ENCODE peak calls at places on chromosomes 3 and 15, in ten cellular contexts. I is astrocyte of the spinal cord, X is cardiac fibroblast, B is uterus, L is fibroblast of mammary gland, G is foreskin keratinocyte, H is H9, F is right atrium auricular region, P is ascending aorta, Q is upper lobe of right lung. C is an unnamed sample.

GRCh38 chr15:75335313-75335704 is 554 bp upstream of the COMMD4 start:
- DNase-seq in I (no peak), X (no peak), B (no peak), L (no peak), G (no peak), H (no peak), F (no peak), P (no peak), Q (no peak), C (no peak)

GRCh38 chr3:170357176-170357919 is at the start of gene SKIL:
- DNase-seq in I (peak), X (peak), B (peak), L (peak), G (peak), H (peak), F (peak), P (peak), Q (peak), C (peak)

GRCh38 chr15:92839696-92840095 is 60.4 kb upstream of the CHD2 start:
- DNase-seq in I (no peak), X (no peak), B (no peak), L (no peak), G (no peak), H (no peak), F (no peak), P (no peak), Q (no peak), C (no peak)

GRCh38 chr3:39927479-39927878 is 118.1 kb downstream of the MYRIP start:
- DNase-seq in I (no peak), X (no peak), B (no peak), L (no peak), G (no peak), H (no peak), F (no peak), P (no peak), Q (no peak), C (no peak)

GRCh38 chr3:123816673-123817207 is 67.4 kb downstream of the MYLK start:
- DNase-seq in I (peak), X (peak), B (peak), L (peak), G (no peak), H (no peak), F (no peak), P (no peak), Q (no peak), C (no peak)

GRCh38 chr3:112818289-112818688 is 28.4 kb downstream of the CD200R1L start:
- DNase-seq in I (no peak), X (peak), B (no peak), L (peak), G (no peak), H (no peak), F (no peak), P (no peak), Q (no peak), C (no peak)

GRCh38 chr3:188824596-188824995 is 347.2 kb upstream of the TPRG1 start:
- DNase-seq in I (no peak), X (no peak), B (no peak), L (no peak), G (no peak), H (no peak), F (no peak), P (no peak), Q (no peak), C (no peak)

GRCh38 chr3:117788086-117788485 is 1078.5 kb downstream of the TUSC7 start:
- DNase-seq in I (peak), X (peak), B (no peak), L (peak), G (no peak), H (no peak), F (no peak), P (no peak), Q (peak), C (no peak)

GRCh38 chr3:122350814-122351418 is 25.9 kb downstream of the CSTA start:
- DNase-seq in I (peak), X (peak), B (no peak), L (peak), G (no peak), H (no peak), F (no peak), P (no peak), Q (no peak), C (no peak)

GRCh38 chr15:39709941-39710340 is 72.7 kb downstream of the FSIP1 start:
- DNase-seq in I (no peak), X (no peak), B (no peak), L (no peak), G (no peak), H (no peak), F (no peak), P (no peak), Q (no peak), C (no peak)

GRCh38 chr15:100129677-100130076 is 212.1 kb downstream of the ADAMTS17 start:
- DNase-seq in I (no peak), X (no peak), B (no peak), L (no peak), G (no peak), H (no peak), F (no peak), P (no peak), Q (no peak), C (no peak)

GRCh38 chr15:100133001-100133400 is 208.8 kb downstream of the ADAMTS17 start:
- DNase-seq in I (no peak), X (no peak), B (no peak), L (no peak), G (no peak), H (peak), F (no peak), P (no peak), Q (no peak), C (no peak)

GRCh38 chr15:100133981-100134711 is 207.6 kb downstream of the ADAMTS17 start:
- DNase-seq in I (no peak), X (no peak), B (no peak), L (no peak), G (no peak), H (no peak), F (no peak), P (no peak), Q (no peak), C (no peak)

GRCh38 chr15:100132309-100132708 is 209.5 kb downstream of the ADAMTS17 start:
- DNase-seq in I (no peak), X (no peak), B (no peak), L (no peak), G (no peak), H (no peak), F (no peak), P (no peak), Q (no peak), C (no peak)

GRCh38 chr15:100131321-100132224 is 210.2 kb downstream of the ADAMTS17 start:
- DNase-seq in I (peak), X (peak), B (no peak), L (no peak), G (no peak), H (peak), F (no peak), P (no peak), Q (no peak), C (no peak)
- TF ChIP-seq CTCF in I (peak), X (peak), B (peak), L (no peak), G (peak), H (peak), F (peak), P (peak), Q (peak), C (no peak)

GRCh38 chr15:90340345-90340744 is 11.7 kb upstream of the ZNF774 start:
- DNase-seq in I (no peak), X (no peak), B (no peak), L (no peak), G (no peak), H (peak), F (no peak), P (no peak), Q (no peak), C (no peak)
- TF ChIP-seq CTCF in I (no peak), X (no peak), B (no peak), L (no peak), G (peak), H (peak), F (no peak), P (no peak), Q (no peak), C (no peak)

DNA sequence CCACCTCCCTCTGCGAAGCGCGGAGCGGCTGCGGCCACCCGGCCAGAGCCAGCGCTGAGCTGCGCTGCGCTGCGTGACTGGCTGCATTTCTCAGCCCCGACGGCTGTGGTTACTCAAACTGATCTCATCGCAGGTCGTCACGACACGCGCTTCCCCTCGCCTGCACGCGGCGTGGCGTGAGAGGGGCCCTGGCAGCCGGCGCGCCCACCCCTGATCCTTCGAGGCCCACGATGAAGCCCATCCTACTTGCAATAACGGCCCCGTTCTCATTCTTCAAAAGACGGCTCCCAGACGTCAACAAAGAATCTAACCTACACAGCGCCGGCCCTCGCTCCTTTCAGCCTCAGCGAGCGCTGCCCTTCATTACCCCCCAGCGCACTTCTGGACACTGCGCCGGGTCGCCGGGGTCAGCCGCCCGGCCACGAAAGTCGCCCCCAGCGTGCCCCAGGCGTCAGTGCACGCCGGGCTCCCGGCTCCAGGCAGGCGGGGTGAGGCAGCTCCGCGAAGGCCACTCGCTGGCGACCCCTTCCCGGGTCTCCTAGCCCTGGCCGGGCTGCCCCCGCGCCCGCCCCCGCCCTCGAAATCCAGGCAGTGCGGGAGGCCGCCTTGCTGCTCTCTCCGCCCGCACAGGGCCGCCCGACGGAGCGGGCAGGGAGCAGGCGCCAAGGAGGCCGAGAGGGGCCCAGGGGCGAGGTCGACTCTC is 9.9 kb upstream of the LEKR1 start:
- DNase-seq in I (peak), X (peak), B (peak), L (peak), G (no peak), H (peak), F (no peak), P (no peak), Q (peak), C (no peak)
- TF ChIP-seq CTCF in I (no peak), X (no peak), B (no peak), L (no peak), G (no peak), H (peak), F (no peak), P (no peak), Q (peak), C (no peak)

DNA sequence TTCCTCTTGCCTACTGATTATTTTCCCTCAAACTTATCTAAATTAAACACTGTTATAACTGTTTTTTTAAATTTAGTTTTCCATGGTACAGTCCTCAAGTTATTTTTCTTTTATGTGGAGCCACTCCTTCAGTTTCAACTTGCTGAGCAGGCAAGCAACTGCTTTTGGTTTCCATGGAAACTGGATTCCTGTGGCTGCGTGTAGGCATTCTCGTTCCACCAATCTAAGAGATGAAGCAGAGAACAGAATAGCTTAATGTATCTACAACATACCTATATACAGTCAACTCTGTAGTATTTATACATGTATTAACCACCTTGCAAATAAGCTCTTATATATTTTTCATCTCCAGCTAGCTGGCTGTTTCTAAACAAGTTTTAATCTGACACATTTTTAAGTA is 25.8 kb upstream of the ANXA2 start:
- DNase-seq in I (peak), X (peak), B (no peak), L (peak), G (peak), H (no peak), F (no peak), P (no peak), Q (no peak), C (no peak)
- TF ChIP-seq CTCF in I (no peak), X (no peak), B (no peak), L (no peak), G (no peak), H (no peak), F (no peak), P (no peak), Q (no peak), C (no peak)

GRCh38 chr3:148379763-148380162 is 317.9 kb upstream of the AGTR1 start:
- DNase-seq in I (peak), X (peak), B (no peak), L (peak), G (peak), H (no peak), F (no peak), P (no peak), Q (no peak), C (no peak)
- TF ChIP-seq CTCF in I (peak), X (peak), B (peak), L (peak), G (no peak), H (peak), F (peak), P (peak), Q (peak), C (no peak)

GRCh38 chr3:72820405-72820804 is 27.8 kb downstream of the SHQ1 start:
- DNase-seq in I (peak), X (peak), B (peak), L (peak), G (no peak), H (no peak), F (no peak), P (no peak), Q (no peak), C (no peak)

GRCh38 chr3:72821170-72821781 is 27.0 kb downstream of the SHQ1 start:
- DNase-seq in I (peak), X (peak), B (peak), L (peak), G (no peak), H (no peak), F (no peak), P (no peak), Q (no peak), C (no peak)

GRCh38 chr3:72818915-72819314 is 29.3 kb downstream of the SHQ1 start:
- DNase-seq in I (peak), X (peak), B (no peak), L (peak), G (no peak), H (no peak), F (no peak), P (no peak), Q (no peak), C (no peak)

GRCh38 chr3:72816843-72817485 is 31.3 kb downstream of the SHQ1 start:
- DNase-seq in I (no peak), X (no peak), B (no peak), L (no peak), G (no peak), H (no peak), F (no peak), P (no peak), Q (no peak), C (no peak)

DNA sequence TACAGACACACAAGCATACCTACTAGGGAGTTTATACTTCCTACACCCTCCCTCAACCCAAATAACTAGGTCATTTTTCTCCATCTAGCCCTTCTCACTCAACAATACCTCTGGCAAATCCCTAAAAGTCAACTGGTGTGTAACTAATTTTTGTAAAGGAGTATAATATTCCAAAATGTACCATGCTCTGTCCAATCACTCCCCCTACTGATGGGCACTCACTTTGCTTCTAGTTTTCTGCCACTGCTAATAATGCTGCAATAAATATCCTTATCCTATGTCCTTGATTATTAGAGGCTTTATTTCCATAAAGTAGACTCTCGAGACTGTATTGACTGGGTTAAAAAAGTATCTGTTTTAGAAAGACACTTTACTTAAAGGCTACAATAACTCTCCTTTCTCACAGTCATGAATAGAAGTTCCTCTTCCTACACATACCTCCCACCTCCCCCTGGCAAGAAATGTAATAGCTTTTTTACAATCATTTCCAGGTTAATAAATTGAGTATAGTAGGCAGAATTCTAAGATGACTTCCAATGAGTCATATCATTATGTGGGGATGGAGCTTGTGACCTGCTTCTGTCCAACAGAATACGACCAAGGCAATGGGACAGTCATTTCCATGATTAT is 30.0 kb downstream of the SHQ1 start:
- DNase-seq in I (peak), X (peak), B (no peak), L (peak), G (no peak), H (no peak), F (no peak), P (no peak), Q (no peak), C (no peak)
- TF ChIP-seq CTCF in I (peak), X (peak), B (peak), L (peak), G (peak), H (peak), F (peak), P (no peak), Q (peak), C (no peak)

GRCh38 chr3:33377489-33377888 is 62.7 kb downstream of the UBP1 start:
- DNase-seq in I (no peak), X (no peak), B (no peak), L (no peak), G (no peak), H (peak), F (no peak), P (no peak), Q (no peak), C (no peak)

GRCh38 chr3:33372218-33373081 is 67.8 kb downstream of the UBP1 start:
- DNase-seq in I (peak), X (peak), B (no peak), L (peak), G (peak), H (no peak), F (no peak), P (no peak), Q (no peak), C (no peak)

GRCh38 chr3:33377931-33378330 is 62.3 kb downstream of the UBP1 start:
- DNase-seq in I (peak), X (no peak), B (no peak), L (peak), G (no peak), H (no peak), F (no peak), P (no peak), Q (no peak), C (no peak)

DNA sequence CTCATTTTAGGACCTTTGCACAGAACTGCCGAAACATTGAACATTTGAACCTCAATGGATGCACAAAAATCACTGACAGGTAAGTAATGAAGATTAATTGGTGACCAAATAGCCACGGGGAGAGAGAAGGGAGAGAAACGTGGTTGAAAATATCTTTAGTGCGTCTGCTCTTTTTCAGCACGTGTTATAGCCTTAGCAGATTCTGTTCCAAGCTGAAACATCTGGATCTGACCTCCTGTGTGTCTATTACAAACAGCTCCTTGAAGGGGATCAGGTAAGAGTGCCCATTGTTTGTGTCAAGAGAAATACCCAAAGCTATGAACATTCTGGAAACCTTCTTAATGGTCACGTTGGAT is 67.1 kb downstream of the UBP1 start:
- DNase-seq in I (no peak), X (no peak), B (no peak), L (no peak), G (no peak), H (no peak), F (no peak), P (no peak), Q (no peak), C (no peak)
- TF ChIP-seq CTCF in I (no peak), X (no peak), B (no peak), L (no peak), G (no peak), H (no peak), F (peak), P (no peak), Q (no peak), C (no peak)

DNA sequence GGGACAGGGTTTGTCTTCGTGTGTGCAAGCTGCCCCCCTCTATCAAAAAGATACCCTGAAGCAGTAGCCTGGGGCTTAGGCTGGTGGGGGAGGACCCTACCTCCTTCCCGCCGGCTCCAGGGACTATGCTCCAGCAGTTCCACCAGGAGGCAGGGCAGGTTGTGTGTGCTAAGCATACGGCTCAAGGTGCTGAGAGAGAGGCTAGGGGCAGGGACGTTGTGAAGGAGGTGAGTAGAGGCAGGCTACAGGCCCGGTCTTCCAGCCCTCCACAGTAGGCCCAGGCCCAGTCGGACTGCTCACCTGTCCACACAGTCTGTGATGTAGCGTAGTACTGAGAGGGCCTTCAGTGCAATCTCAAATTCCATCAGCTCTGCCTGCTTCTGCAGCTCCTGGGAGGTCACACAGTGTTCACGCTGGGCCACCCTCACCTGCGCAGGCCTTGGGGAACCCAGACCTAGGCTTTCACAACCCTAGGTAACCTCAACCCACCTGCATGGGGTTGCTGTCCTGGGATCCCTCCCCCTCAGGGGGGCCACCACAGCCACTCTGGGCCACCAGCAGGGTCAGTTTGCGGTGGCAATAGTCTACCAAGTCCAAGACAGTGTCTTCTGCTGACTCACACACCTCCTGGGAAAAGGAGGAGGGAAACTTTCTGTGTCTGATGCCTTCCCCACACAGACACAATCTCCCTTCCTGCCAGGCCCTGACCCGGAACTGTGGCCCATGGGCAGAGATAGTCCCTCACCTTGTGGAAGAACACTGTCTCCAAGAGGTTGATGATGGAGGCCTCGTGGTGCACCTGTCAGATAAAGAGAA is 2.4 kb upstream of the RASSF1 start:
- DNase-seq in I (no peak), X (no peak), B (no peak), L (no peak), G (no peak), H (peak), F (no peak), P (no peak), Q (no peak), C (no peak)
- TF ChIP-seq CTCF in I (no peak), X (no peak), B (no peak), L (no peak), G (peak), H (peak), F (no peak), P (no peak), Q (no peak), C (no peak)

DNA sequence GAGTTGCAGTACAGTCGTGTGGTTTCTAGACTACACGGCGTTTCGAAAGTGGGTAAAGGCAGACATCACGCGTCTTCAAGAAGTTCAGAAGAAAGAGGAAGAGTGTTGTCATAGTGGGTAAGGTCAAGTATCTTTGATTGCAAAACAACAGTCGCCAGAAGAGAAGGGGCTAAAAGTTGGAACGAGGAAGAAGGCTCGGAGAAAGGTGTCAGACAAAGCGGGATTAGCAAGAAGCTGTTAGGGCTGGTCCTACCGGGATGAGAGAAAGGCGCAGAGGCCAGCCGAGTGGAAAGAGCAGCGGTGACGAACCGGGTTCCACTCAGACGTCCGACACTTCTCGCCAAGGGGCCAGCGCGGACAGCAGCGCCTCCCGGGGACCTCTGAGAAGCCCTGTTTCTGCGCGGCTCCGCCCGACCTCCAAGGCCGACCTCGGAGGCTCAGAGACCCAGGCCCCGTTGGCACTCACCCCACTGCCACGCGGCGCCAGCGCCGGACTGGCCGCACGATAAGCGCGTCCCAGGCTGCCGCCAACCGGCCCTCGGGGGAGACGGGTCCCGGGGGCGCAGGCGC is 480 bp downstream of the ADPGK start:
- DNase-seq in I (no peak), X (peak), B (peak), L (peak), G (no peak), H (no peak), F (peak), P (peak), Q (no peak), C (no peak)
- TF ChIP-seq CTCF in I (no peak), X (peak), B (no peak), L (no peak), G (no peak), H (no peak), F (peak), P (no peak), Q (no peak), C (no peak)